ENCODE peak calls at places on chromosomes 4 and X, in four cellular contexts. W is GM12891, D is GM12878, O is K562. Z is an unnamed sample.

GRCh38 chr4:94525993-94526740 is 74.4 kb downstream of the PDLIM5 start:
- DNase-seq in W (no peak), D (no peak), O (no peak), Z (no peak)

GRCh38 chrX:12901486-12901885 is 4.9 kb upstream of the TLR8 start:
- DNase-seq in W (peak), D (no peak), O (peak), Z (no peak)

GRCh38 chr4:149891381-149891780 is 75.7 kb upstream of the IQCM start:
- DNase-seq in W (no peak), D (no peak), O (no peak), Z (no peak)

GRCh38 chr4:13541720-13542576 is 2.4 kb downstream of the NKX3-2 start:
- DNase-seq in W (no peak), D (no peak), O (no peak), Z (no peak)

GRCh38 chr4:121998024-121998423 is 46.2 kb upstream of the TRPC3 start:
- DNase-seq in W (no peak), D (no peak), O (no peak), Z (no peak)

GRCh38 chr4:185470503-185471195 is 884 bp downstream of the CCDC110 start:
- DNase-seq in W (no peak), D (no peak), O (peak), Z (no peak)

GRCh38 chrX:16155586-16155985 is 11.7 kb upstream of the MAGEB17 start:
- DNase-seq in W (no peak), D (no peak), O (no peak), Z (no peak)

GRCh38 chrX:7996851-7997250 is 69.6 kb upstream of the PNPLA4 start:
- DNase-seq in W (no peak), D (no peak), O (no peak), Z (no peak)

GRCh38 chr4:1408418-1408817 is 2.2 kb upstream of the NKX1-1 start:
- DNase-seq in W (peak), D (no peak), O (no peak), Z (no peak)

GRCh38 chr4:186669159-186669720 is 54.4 kb downstream of the FAT1 start:
- DNase-seq in W (no peak), D (no peak), O (peak), Z (no peak)

GRCh38 chrX:136048446-136048845 is 63.2 kb downstream of the SLC9A6 start:
- DNase-seq in W (no peak), D (no peak), O (no peak), Z (no peak)

GRCh38 chr4:13484749-13485345 is 707 bp upstream of the RAB28 start:
- DNase-seq in W (no peak), D (no peak), O (peak), Z (no peak)

DNA sequence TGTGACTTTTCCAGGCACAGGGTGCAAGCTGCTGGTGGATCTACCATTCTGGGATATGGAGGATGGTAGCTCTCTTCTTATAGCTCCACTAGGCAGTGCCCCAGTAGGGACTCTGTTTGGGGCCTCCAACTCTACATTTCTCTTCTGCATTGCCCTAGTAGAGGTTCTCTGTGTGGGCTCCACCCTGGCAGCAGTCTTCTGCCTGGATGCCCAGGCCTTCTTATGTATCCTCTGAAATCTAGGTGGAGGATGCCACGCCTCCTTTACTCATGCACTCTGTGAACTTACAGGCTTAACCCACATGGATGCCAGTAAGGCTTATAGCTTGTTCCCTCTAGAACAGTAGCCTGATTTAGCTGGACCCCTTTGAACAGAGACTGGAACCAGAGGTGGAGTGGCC is 20.9 kb upstream of the EREG start:
- DNase-seq in W (no peak), D (no peak), O (no peak), Z (no peak)
- TF ChIP-seq POLR2AphosphoS5 in W (no peak), D (no peak), O (no peak), Z (no peak)

DNA sequence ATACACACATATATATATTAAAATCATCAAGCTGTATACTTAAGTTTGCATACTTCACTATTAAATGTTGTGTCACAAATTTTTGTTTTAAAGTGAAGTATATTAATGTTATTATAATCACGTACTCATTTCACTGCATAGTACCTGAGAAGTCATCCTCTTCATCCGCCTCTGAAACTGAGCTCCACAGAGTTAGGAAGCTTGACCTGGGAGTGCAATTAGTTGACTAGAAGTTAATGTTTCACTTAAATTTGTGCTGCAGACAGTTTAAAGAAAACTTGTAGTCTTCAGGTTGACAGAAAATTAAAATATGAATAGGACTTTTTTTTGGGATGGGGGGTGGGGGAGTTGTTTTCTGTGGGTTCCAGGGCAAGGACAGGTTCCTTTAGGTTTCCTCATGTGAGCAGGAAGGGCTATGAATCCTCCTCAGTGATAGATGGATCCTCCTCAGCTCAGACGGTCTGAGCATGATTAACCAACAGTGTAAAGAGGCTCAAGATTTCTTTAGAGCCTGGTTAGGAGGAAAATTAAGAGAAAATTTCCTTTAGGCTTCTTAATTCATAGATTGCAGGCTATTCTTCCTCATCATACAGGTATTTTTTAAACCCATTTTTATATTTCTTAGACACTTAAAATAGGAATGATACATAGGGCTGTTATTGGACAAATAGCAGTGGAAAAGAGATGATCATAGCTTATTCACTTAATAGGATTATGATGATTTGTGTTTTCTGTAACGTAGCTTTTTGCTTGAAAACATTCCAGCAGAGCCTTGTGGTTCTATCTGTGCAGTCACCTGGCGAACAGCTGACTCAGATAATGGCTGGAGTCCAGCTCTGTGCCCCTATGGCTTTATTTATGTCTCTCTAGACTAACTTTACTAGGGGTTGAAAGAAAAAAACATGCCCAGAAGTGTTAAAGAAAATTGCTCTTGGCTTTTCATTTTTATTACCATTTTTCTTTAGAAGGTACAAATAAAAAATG is 102.7 kb downstream of the SLC4A4 start:
- DNase-seq in W (no peak), D (no peak), O (peak), Z (no peak)
- TF ChIP-seq SPI1 in W (no peak), D (no peak), O (no peak), Z (no peak)

GRCh38 chr4:139736257-139736626 is 70.6 kb downstream of the MGST2 start:
- DNase-seq in W (no peak), D (no peak), O (no peak), Z (no peak)

GRCh38 chr4:139736661-139737060 is 71.0 kb downstream of the MGST2 start:
- DNase-seq in W (no peak), D (no peak), O (no peak), Z (no peak)

GRCh38 chr4:139735381-139736256 is 70.0 kb downstream of the MGST2 start:
- DNase-seq in W (peak), D (no peak), O (no peak), Z (no peak)

GRCh38 chr4:139734201-139734874 is 68.7 kb downstream of the MGST2 start:
- DNase-seq in W (no peak), D (no peak), O (no peak), Z (peak)

DNA sequence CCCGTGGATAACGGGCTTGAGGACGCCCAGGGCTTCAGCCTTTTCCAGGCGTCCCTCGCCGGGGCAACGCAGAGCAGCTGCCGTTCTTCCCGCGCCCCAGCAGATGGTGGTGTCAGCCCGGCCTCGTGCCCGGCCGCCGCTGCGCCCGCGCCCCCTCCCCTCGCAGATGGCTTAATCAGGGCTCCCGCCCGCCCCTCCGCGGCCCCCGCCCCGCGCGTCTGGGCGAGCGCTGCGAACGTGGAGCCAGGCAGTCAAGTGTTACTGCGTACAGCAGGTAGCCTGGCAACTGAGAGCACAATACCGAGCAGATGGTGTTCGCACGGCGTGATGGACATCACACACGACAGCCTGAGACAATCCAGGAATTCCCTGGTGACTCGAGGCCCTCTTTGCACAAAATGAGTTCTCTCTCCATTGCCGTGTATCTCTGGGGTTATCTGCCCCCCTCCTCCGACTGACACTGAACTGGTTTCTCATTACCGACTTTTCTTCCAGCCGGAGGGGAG is 69.3 kb downstream of the MGST2 start:
- DNase-seq in W (peak), D (no peak), O (no peak), Z (peak)
- TF ChIP-seq POLR2AphosphoS5 in W (no peak), D (no peak), O (no peak), Z (no peak)

DNA sequence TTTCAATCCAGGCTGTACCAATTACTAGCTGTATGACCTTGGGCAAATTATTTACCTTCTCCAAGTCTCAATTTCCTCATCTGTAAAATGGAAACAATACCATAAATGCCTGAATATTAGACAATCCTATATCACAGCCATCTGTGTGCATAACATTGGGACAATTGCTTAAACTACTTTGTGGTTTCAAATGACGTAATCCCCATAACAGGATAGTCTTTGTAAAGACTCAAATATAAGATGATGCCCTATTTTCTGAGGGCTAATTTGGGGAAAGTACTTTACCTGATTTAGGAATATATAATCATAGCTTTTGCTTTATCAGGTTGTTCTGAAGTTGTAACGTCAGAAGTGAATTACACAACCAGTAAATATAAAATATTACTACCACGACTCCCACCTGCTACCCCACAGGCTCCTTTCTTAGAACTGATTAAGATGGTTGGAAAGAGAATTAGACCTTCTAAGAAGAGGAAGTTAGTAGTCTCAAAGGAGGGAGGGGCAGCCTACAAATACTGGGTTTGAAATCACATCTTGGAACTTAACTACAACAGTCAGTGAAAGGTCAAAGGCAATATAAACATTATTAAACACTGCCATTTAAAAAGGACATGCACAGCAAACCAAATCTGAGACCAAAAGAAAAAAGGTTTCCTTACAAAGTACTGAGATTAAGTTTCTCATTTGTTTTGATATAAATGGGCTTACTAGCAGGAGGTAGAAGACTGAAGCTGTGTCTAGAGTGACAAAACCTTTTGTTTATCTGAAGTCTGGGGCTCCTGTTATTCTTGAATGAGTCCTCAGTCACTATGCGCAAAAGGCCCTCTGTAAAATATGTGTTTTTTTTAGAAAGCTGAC is 215.0 kb downstream of the SCFD2 start:
- DNase-seq in W (no peak), D (no peak), O (no peak), Z (peak)
- TF ChIP-seq SPI1 in W (no peak), D (no peak), O (no peak), Z (no peak)

GRCh38 chr4:140903522-140903928 is 147.3 kb upstream of the TBC1D9 start:
- DNase-seq in W (no peak), D (no peak), O (no peak), Z (no peak)
- TF ChIP-seq POLR2AphosphoS5 in W (no peak), D (no peak), O (no peak), Z (no peak)

DNA sequence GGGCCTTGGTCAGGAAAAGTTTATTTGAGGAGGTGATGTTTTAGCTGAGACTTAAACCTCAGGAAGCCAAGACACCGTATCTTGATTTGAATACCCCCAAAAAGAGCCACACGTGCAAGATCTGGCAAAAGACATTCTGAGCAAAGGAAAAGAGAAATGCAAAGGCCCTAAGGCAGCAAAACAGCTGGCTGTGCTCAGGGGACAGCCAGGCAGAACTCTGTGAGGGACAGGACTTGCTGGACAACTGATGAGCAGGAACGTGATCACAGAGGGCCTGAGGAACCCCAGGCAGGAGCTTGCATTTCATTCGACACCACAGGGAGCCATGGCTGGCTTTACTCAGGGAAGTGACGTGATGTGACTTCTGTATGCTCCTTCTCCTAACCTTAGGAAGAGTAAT is 56.0 kb downstream of the OCRL start:
- DNase-seq in W (no peak), D (no peak), O (no peak), Z (no peak)
- TF ChIP-seq SPI1 in W (no peak), D (no peak), O (no peak), Z (no peak)

GRCh38 chr4:173525118-173526033 is 4.7 kb downstream of the HAND2 start:
- DNase-seq in W (no peak), D (no peak), O (peak), Z (no peak)
- TF ChIP-seq POLR2AphosphoS5 in W (no peak), D (no peak), O (no peak), Z (no peak)

GRCh38 chr4:176592976-176593375 is 199.7 kb downstream of the VEGFC start:
- DNase-seq in W (no peak), D (no peak), O (no peak), Z (no peak)

GRCh38 chr4:176588436-176588835 is 204.3 kb downstream of the VEGFC start:
- DNase-seq in W (no peak), D (no peak), O (no peak), Z (no peak)

DNA sequence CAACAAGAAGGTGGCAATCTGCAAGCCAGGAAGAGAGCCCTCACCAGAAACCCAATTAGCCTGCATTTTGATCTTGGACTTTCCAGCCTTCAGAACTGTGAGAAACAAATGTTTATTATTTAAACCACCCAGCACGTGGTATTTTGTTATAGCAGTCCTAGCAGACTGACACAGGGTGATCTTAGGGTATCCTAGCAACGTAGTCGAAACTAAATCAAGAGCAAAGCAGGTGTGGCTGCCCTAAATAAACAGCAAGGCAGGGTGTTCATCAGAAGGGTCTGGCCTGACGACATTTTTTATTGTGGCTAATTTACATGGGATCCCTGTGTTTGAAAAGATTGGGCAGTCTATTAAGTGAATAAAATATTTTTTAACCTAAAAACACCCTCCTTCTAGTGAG is 198.8 kb downstream of the VEGFC start:
- DNase-seq in W (no peak), D (no peak), O (no peak), Z (no peak)
- TF ChIP-seq SPI1 in W (no peak), D (no peak), O (no peak), Z (no peak)